ENCODE peak calls at places on chromosomes 6 and 20, in ten cellular contexts. V, K, R, N, E, J, Z, C, X and L are unnamed samples.

GRCh38 chr20:38873050-38873581 is 53.1 kb upstream of the FAM83D start:
- DNase-seq in V (no peak), K (peak), R (no peak), N (no peak), E (no peak), J (no peak), Z (no peak), C (no peak), X (no peak), L (no peak)

GRCh38 chr6:128311944-128312570 is 208.3 kb downstream of the PTPRK start:
- DNase-seq in V (no peak), K (no peak), R (no peak), N (no peak), E (no peak), J (no peak), Z (no peak), C (no peak), X (no peak), L (no peak)

GRCh38 chr20:46221271-46221670 is 87.0 kb downstream of the CDH22 start:
- DNase-seq in V (no peak), K (no peak), R (no peak), N (peak), E (no peak), J (no peak), Z (no peak), C (no peak), X (no peak), L (no peak)

GRCh38 chr6:25984265-25984664 is 21.7 kb downstream of the TRIM38 start:
- DNase-seq in V (no peak), K (no peak), R (no peak), N (no peak), E (no peak), J (no peak), Z (no peak), C (no peak), X (no peak), L (no peak)

GRCh38 chr6:41546475-41546865 is 289 bp downstream of the FOXP4 start:
- DNase-seq in V (no peak), K (peak), R (no peak), N (no peak), E (no peak), J (no peak), Z (no peak), C (no peak), X (no peak), L (no peak)

GRCh38 chr6:161101517-161101916 is 109.9 kb downstream of the MAP3K4 start:
- DNase-seq in V (no peak), K (peak), R (no peak), N (peak), E (no peak), J (no peak), Z (no peak), C (no peak), X (no peak), L (no peak)

GRCh38 chr6:33455051-33455450 is 675 bp downstream of the ZBTB9 start:
- DNase-seq in V (no peak), K (no peak), R (no peak), N (no peak), E (no peak), J (no peak), Z (no peak), C (no peak), X (no peak), L (no peak)

GRCh38 chr6:82415820-82416219 is 52.2 kb downstream of the TPBG start:
- DNase-seq in V (no peak), K (no peak), R (no peak), N (no peak), E (no peak), J (no peak), Z (no peak), C (no peak), X (no peak), L (no peak)

GRCh38 chr6:91626935-91627334 is 1040.1 kb upstream of the MAP3K7 start:
- DNase-seq in V (no peak), K (no peak), R (no peak), N (no peak), E (no peak), J (no peak), Z (no peak), C (no peak), X (peak), L (no peak)

GRCh38 chr6:26415036-26415614 is 13.1 kb downstream of the BTN3A1 start:
- DNase-seq in V (no peak), K (no peak), R (no peak), N (no peak), E (no peak), J (no peak), Z (no peak), C (no peak), X (no peak), L (no peak)

GRCh38 chr6:134741193-134741521 is 208.7 kb downstream of the ALDH8A1 start:
- DNase-seq in V (peak), K (no peak), R (no peak), N (peak), E (no peak), J (no peak), Z (no peak), C (no peak), X (peak), L (peak)

GRCh38 chr6:74925683-74926082 is 280.2 kb downstream of the COL12A1 start:
- DNase-seq in V (no peak), K (peak), R (no peak), N (no peak), E (no peak), J (no peak), Z (no peak), C (no peak), X (no peak), L (no peak)

GRCh38 chr20:47691632-47692031 is 93.6 kb downstream of the SULF2 start:
- DNase-seq in V (no peak), K (no peak), R (no peak), N (no peak), E (no peak), J (no peak), Z (no peak), C (no peak), X (peak), L (no peak)

GRCh38 chr20:20837574-20838021 is 125.2 kb upstream of the RALGAPA2 start:
- DNase-seq in V (peak), K (peak), R (peak), N (peak), E (peak), J (peak), Z (peak), C (peak), X (peak), L (peak)

GRCh38 chr6:55943329-55943728 is 67.9 kb upstream of the BMP5 start:
- DNase-seq in V (no peak), K (no peak), R (no peak), N (no peak), E (no peak), J (no peak), Z (no peak), C (no peak), X (peak), L (no peak)

GRCh38 chr6:47153066-47153755 is 111.1 kb upstream of the ADGRF1 start:
- DNase-seq in V (no peak), K (no peak), R (no peak), N (no peak), E (no peak), J (no peak), Z (no peak), C (no peak), X (peak), L (peak)

GRCh38 chr20:59939052-59939878 is 840 bp downstream of the PPP1R3D start:
- DNase-seq in V (peak), K (no peak), R (no peak), N (no peak), E (peak), J (peak), Z (peak), C (no peak), X (peak), L (peak)

GRCh38 chr20:48919882-48920526 is 1.5 kb upstream of the ARFGEF2 start:
- DNase-seq in V (no peak), K (peak), R (no peak), N (no peak), E (peak), J (no peak), Z (no peak), C (no peak), X (no peak), L (no peak)

GRCh38 chr6:2858678-2859324 is 17.1 kb upstream of the SERPINB1 start:
- DNase-seq in V (no peak), K (peak), R (no peak), N (no peak), E (no peak), J (no peak), Z (no peak), C (no peak), X (no peak), L (no peak)

GRCh38 chr6:54893818-54894217 is 47.2 kb downstream of the FAM83B start:
- DNase-seq in V (no peak), K (no peak), R (no peak), N (no peak), E (no peak), J (no peak), Z (no peak), C (no peak), X (no peak), L (no peak)

GRCh38 chr20:36308318-36308710 is 2.2 kb downstream of the DLGAP4 start:
- DNase-seq in V (no peak), K (no peak), R (no peak), N (no peak), E (no peak), J (no peak), Z (no peak), C (no peak), X (no peak), L (no peak)

GRCh38 chr20:7257719-7258466 is 490.4 kb downstream of the BMP2 start:
- DNase-seq in V (no peak), K (no peak), R (peak), N (no peak), E (no peak), J (no peak), Z (peak), C (no peak), X (no peak), L (no peak)

GRCh38 chr20:4272225-4272624 is 256.9 kb upstream of the RNF24 start:
- DNase-seq in V (no peak), K (no peak), R (no peak), N (no peak), E (no peak), J (no peak), Z (no peak), C (no peak), X (no peak), L (no peak)

GRCh38 chr6:140731741-140732140 is 1357.3 kb upstream of the CITED2 start:
- DNase-seq in V (no peak), K (no peak), R (no peak), N (no peak), E (no peak), J (no peak), Z (no peak), C (no peak), X (no peak), L (no peak)

GRCh38 chr6:158649289-158650143 is at the start of gene SYTL3:
- DNase-seq in V (no peak), K (peak), R (no peak), N (peak), E (peak), J (no peak), Z (no peak), C (no peak), X (peak), L (peak)

GRCh38 chr6:73631849-73632248 is 21.9 kb downstream of the SLC17A5 start:
- DNase-seq in V (no peak), K (no peak), R (no peak), N (no peak), E (no peak), J (no peak), Z (no peak), C (no peak), X (no peak), L (no peak)

GRCh38 chr6:13508711-13509705 is 21.6 kb upstream of the GFOD1 start:
- DNase-seq in V (no peak), K (no peak), R (no peak), N (no peak), E (no peak), J (no peak), Z (no peak), C (no peak), X (no peak), L (no peak)

GRCh38 chr20:33781945-33782344 is 29.2 kb upstream of the CHMP4B start:
- DNase-seq in V (no peak), K (no peak), R (no peak), N (no peak), E (no peak), J (no peak), Z (no peak), C (no peak), X (no peak), L (no peak)

GRCh38 chr6:167399051-167399387 is 74.1 kb downstream of the TTLL2 start:
- DNase-seq in V (no peak), K (no peak), R (no peak), N (no peak), E (no peak), J (no peak), Z (no peak), C (no peak), X (no peak), L (peak)

GRCh38 chr20:46802696-46803445 is 91.8 kb upstream of the EYA2 start:
- DNase-seq in V (no peak), K (no peak), R (peak), N (no peak), E (no peak), J (no peak), Z (no peak), C (no peak), X (no peak), L (no peak)

GRCh38 chr6:36204068-36204753 is 7.7 kb downstream of the BRPF3 start:
- DNase-seq in V (no peak), K (no peak), R (no peak), N (no peak), E (no peak), J (no peak), Z (no peak), C (no peak), X (no peak), L (no peak)

GRCh38 chr6:122568350-122568749 is 41.9 kb upstream of the PKIB start:
- DNase-seq in V (no peak), K (no peak), R (no peak), N (no peak), E (no peak), J (no peak), Z (no peak), C (no peak), X (no peak), L (no peak)

GRCh38 chr6:156575361-156575760 is 201.8 kb upstream of the ARID1B start:
- DNase-seq in V (no peak), K (no peak), R (no peak), N (no peak), E (no peak), J (no peak), Z (no peak), C (no peak), X (no peak), L (no peak)

GRCh38 chr6:6556738-6557503 is 31.6 kb upstream of the LY86 start:
- DNase-seq in V (peak), K (peak), R (peak), N (no peak), E (no peak), J (peak), Z (peak), C (peak), X (peak), L (peak)

GRCh38 chr20:62482136-62482833 is 6.5 kb upstream of the GATA5 start:
- DNase-seq in V (no peak), K (no peak), R (no peak), N (no peak), E (no peak), J (no peak), Z (no peak), C (no peak), X (no peak), L (no peak)